ENCODE peak calls at places on chromosomes 1 and 21, in four cellular contexts. One of them, this sample, is unnamed.

GRCh38 chr1:37098196-37098595 is 63.9 kb upstream of the GRIK3 start:
- DNase-seq in stimulated activated naive B cell treated with anti-CD40 and anti-IgM and Interleukin-4, amounts not matched to agents 10 μg/mL and 1 μg/mL and 100 μg/mL, for 72 hours: no peak
- DNase-seq in AG08395: no peak
- DNase-seq in LoVo: no peak
- DNase-seq in this sample: no peak

GRCh38 chr1:1781526-1781903 is 3.2 kb upstream of the NADK start:
- DNase-seq in LoVo: no peak
- DNase-seq in stimulated activated naive B cell treated with anti-CD40 and anti-IgM and Interleukin-4, amounts not matched to agents 10 μg/mL and 1 μg/mL and 100 μg/mL, for 72 hours: no peak
- DNase-seq in AG08395: no peak
- DNase-seq in this sample: no peak

GRCh38 chr1:101188311-101188710 is 48.5 kb upstream of the S1PR1 start:
- DNase-seq in AG08395: no peak
- DNase-seq in stimulated activated naive B cell treated with anti-CD40 and anti-IgM and Interleukin-4, amounts not matched to agents 10 μg/mL and 1 μg/mL and 100 μg/mL, for 72 hours: no peak
- DNase-seq in LoVo: no peak
- DNase-seq in this sample: no peak

GRCh38 chr1:211685823-211686222 is 10.4 kb upstream of the NEK2 start:
- DNase-seq in AG08395: no peak
- DNase-seq in LoVo: no peak
- DNase-seq in stimulated activated naive B cell treated with anti-CD40 and anti-IgM and Interleukin-4, amounts not matched to agents 10 μg/mL and 1 μg/mL and 100 μg/mL, for 72 hours: no peak
- DNase-seq in this sample: no peak

GRCh38 chr1:1123581-1124507 is 8.0 kb upstream of the C1orf159 start:
- DNase-seq in AG08395: peak; percentile 48
- DNase-seq in stimulated activated naive B cell treated with anti-CD40 and anti-IgM and Interleukin-4, amounts not matched to agents 10 μg/mL and 1 μg/mL and 100 μg/mL, for 72 hours: no peak
- DNase-seq in LoVo: no peak
- DNase-seq in this sample: no peak

GRCh38 chr1:15272009-15272781 is 25.2 kb downstream of the FHAD1 start:
- DNase-seq in AG08395: peak; percentile 90
- DNase-seq in LoVo: peak; percentile 79
- DNase-seq in stimulated activated naive B cell treated with anti-CD40 and anti-IgM and Interleukin-4, amounts not matched to agents 10 μg/mL and 1 μg/mL and 100 μg/mL, for 72 hours: peak; percentile 11
- DNase-seq in this sample: peak; percentile 80

GRCh38 chr1:237038211-237038610 is 3.8 kb upstream of the RYR2 start:
- DNase-seq in stimulated activated naive B cell treated with anti-CD40 and anti-IgM and Interleukin-4, amounts not matched to agents 10 μg/mL and 1 μg/mL and 100 μg/mL, for 72 hours: no peak
- DNase-seq in AG08395: no peak
- DNase-seq in LoVo: no peak
- DNase-seq in this sample: no peak

GRCh38 chr21:27643326-27643725 is 676.4 kb upstream of the ADAMTS5 start:
- DNase-seq in AG08395: no peak
- DNase-seq in LoVo: no peak
- DNase-seq in stimulated activated naive B cell treated with anti-CD40 and anti-IgM and Interleukin-4, amounts not matched to agents 10 μg/mL and 1 μg/mL and 100 μg/mL, for 72 hours: no peak
- DNase-seq in this sample: no peak

This sample was measured in GM10248.